ENCODE peak calls at places on chromosome 7, in six cellular contexts. R, Q, M, S, T and F are unnamed samples.

GRCh38 chr7:136061433-136061832 is 84.3 kb upstream of the MTPN start:
- DNase-seq in S (no peak), R (no peak), M (no peak), Q (no peak), T (no peak), F (no peak)

GRCh38 chr7:130853503-130854279 is 119.7 kb upstream of the KLF14 start:
- DNase-seq in Q (no peak), M (no peak), T (no peak), S (peak), R (peak), F (peak)

GRCh38 chr7:31455844-31456243 is 58.0 kb upstream of the ITPRID1 start:
- DNase-seq in T (no peak), Q (no peak), M (no peak), R (no peak), S (no peak), F (no peak)

GRCh38 chr7:28458732-28459131 is 46.4 kb downstream of the CREB5 start:
- DNase-seq in T (no peak), S (no peak), R (no peak), M (no peak), Q (no peak), F (no peak)

GRCh38 chr7:142440219-142441073 is 182.6 kb upstream of the PRSS58 start:
- DNase-seq in R (peak), S (peak), Q (no peak), T (no peak), M (peak), F (peak)

GRCh38 chr7:47464266-47464665 is 117.6 kb downstream of the TNS3 start:
- DNase-seq in R (no peak), Q (no peak), M (no peak), S (no peak), T (no peak), F (no peak)

GRCh38 chr7:73728551-73728950 is 9.1 kb upstream of the STX1A start:
- DNase-seq in M (no peak), Q (no peak), R (no peak), T (no peak), S (no peak), F (no peak)

GRCh38 chr7:18895456-18895855 is 222.0 kb downstream of the TWIST1 start:
- DNase-seq in S (peak), M (no peak), R (peak), T (no peak), Q (no peak), F (peak)

GRCh38 chr7:30908681-30909080 is 3.0 kb upstream of the AQP1 start:
- DNase-seq in R (no peak), Q (no peak), S (no peak), T (no peak), M (no peak), F (no peak)

GRCh38 chr7:147646568-147646967 is 944.0 kb upstream of the C7orf33 start:
- DNase-seq in T (no peak), R (no peak), M (no peak), S (no peak), Q (no peak), F (no peak)

GRCh38 chr7:41219276-41219675 is 483.6 kb downstream of the INHBA start:
- DNase-seq in M (no peak), Q (no peak), T (no peak), S (no peak), R (no peak), F (no peak)

GRCh38 chr7:149291036-149291835 is 29.2 kb downstream of the ZNF783 start:
- DNase-seq in S (no peak), Q (no peak), R (no peak), T (no peak), M (no peak), F (no peak)

GRCh38 chr7:51007708-51008505 is 225.2 kb upstream of the GRB10 start:
- DNase-seq in M (no peak), R (no peak), T (no peak), S (no peak), Q (no peak), F (no peak)

GRCh38 chr7:106793015-106793651 is 71.9 kb upstream of the PIK3CG start:
- DNase-seq in R (no peak), S (peak), T (no peak), Q (peak), M (no peak), F (peak)

GRCh38 chr7:133268355-133268754 is 15.5 kb downstream of the EXOC4 start:
- DNase-seq in M (no peak), T (no peak), S (no peak), Q (no peak), R (no peak), F (no peak)

GRCh38 chr7:149569726-149570422 is 72.3 kb upstream of the ZNF746 start:
- DNase-seq in R (no peak), S (no peak), T (no peak), Q (no peak), M (no peak), F (no peak)

GRCh38 chr7:114939484-114940097 is 17.7 kb downstream of the MDFIC start:
- DNase-seq in T (no peak), M (no peak), Q (no peak), R (no peak), S (peak), F (no peak)

GRCh38 chr7:128398016-128398840 is 11.6 kb downstream of the IMPDH1 start:
- DNase-seq in S (peak), R (peak), Q (peak), T (peak), M (no peak), F (no peak)

GRCh38 chr7:131249003-131249402 is 78.7 kb upstream of the MKLN1 start:
- DNase-seq in S (peak), R (peak), Q (no peak), T (peak), M (no peak), F (peak)

GRCh38 chr7:28983396-28984190 is 25.5 kb upstream of the TRIL start:
- DNase-seq in S (no peak), R (no peak), M (peak), Q (no peak), T (no peak), F (no peak)

GRCh38 chr7:91264924-91265681 is 870 bp downstream of the FZD1 start:
- DNase-seq in M (no peak), R (no peak), T (peak), S (peak), Q (no peak), F (peak)

GRCh38 chr7:38232475-38233366 is 40.7 kb downstream of the TARP start:
- DNase-seq in S (no peak), Q (peak), T (no peak), M (no peak), R (no peak), F (no peak)

GRCh38 chr7:36951257-36951697 is 227.0 kb upstream of the AOAH start:
- DNase-seq in R (no peak), Q (no peak), T (no peak), S (no peak), M (no peak), F (no peak)

GRCh38 chr7:106775552-106775936 is 89.5 kb upstream of the PIK3CG start:
- DNase-seq in M (no peak), T (no peak), S (peak), R (peak), Q (no peak), F (peak)

GRCh38 chr7:50268990-50269389 is 35.5 kb upstream of the IKZF1 start:
- DNase-seq in T (no peak), Q (no peak), R (no peak), M (no peak), S (no peak), F (no peak)

GRCh38 chr7:27102578-27103442 is at the start of gene HOXA2:
- DNase-seq in M (no peak), R (no peak), T (no peak), Q (no peak), S (no peak), F (no peak)

GRCh38 chr7:96097802-96098201 is 224.1 kb downstream of the SLC25A13 start:
- DNase-seq in Q (no peak), S (peak), T (no peak), M (no peak), R (no peak), F (no peak)

GRCh38 chr7:117066668-117067067 is 113.4 kb downstream of the ST7 start:
- DNase-seq in R (no peak), S (no peak), Q (no peak), M (no peak), T (no peak), F (no peak)

GRCh38 chr7:80335473-80336232 is 176.2 kb downstream of the GNAT3 start:
- DNase-seq in Q (no peak), S (no peak), R (no peak), T (no peak), M (no peak), F (no peak)

DNA sequence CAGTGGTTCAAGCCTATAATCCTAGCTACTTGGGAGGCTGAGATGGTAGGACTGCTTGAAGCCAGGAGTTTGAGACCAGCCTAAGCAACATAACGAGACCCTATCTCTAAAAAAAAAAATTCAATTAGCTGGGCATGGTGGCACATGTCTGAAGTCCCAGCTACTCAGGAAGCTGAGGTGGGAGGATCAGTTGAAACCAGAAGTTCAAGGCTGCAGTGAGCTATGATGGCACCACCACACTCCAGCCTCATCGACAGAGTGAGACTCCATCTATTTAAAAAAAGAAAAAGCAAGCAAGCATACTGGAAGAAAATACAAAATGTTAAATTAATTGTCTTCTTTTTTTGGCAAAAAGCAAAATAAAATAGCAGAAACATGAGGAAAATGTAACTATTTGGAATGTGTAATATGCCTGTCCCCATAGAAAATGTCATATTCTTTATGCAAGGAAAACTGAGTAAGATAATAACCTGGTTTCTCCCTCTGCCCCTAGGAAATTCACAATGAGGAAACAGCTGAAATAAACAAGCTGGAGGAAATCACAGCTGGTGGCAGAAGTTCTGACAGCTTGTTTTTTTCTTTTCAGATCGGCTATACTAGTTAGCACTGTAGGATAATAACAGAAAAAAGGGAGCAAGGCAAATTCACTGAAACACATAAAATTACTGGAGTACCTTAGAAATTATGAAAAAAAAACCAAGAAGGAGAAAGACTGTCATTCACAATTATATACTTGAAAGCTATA is 48.5 kb downstream of the HERPUD2 start:
- DNase-seq in Q (no peak), M (no peak), R (no peak), S (no peak), T (no peak), F (no peak)
- H3K27ac ChIP-seq in Q (no peak), M (peak), R (no peak), S (no peak), T (no peak), F (no peak)

GRCh38 chr7:12031186-12031585 is 179.9 kb upstream of the TMEM106B start:
- DNase-seq in Q (no peak), S (no peak), R (no peak), M (no peak), T (no peak), F (no peak)

GRCh38 chr7:12031638-12032037 is 179.5 kb upstream of the TMEM106B start:
- DNase-seq in R (no peak), S (peak), Q (no peak), M (no peak), T (no peak), F (peak)

GRCh38 chr7:12030116-12030515 is 181.0 kb upstream of the TMEM106B start:
- DNase-seq in T (no peak), M (no peak), S (no peak), R (no peak), Q (no peak), F (no peak)

GRCh38 chr7:12028508-12028907 is 182.6 kb upstream of the TMEM106B start:
- DNase-seq in S (no peak), R (no peak), Q (no peak), M (no peak), T (no peak), F (no peak)

DNA sequence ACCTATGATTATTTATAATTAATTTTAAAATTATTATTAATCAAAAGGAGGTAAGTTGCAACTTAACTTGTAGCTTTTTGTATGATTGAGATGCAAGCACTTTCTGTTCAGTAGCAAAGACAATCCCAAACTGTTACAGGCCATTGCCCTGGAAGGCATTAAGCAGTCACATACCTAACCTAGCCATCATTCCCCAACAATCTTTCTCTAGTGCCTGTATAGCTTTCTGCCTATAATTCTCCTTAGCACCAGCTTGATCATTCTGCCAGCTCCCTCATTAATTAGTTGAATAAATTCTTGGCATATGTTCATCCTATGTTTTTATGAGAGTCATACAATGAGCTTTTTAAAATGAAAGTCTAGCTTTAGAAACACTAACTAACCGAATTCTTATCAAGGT is 178.9 kb upstream of the TMEM106B start:
- DNase-seq in M (no peak), S (no peak), Q (no peak), T (no peak), R (no peak), F (no peak)
- TF ChIP-seq CTCF in M (no peak), S (no peak), Q (no peak), T (no peak), R (no peak), F (no peak)

GRCh38 chr7:24826662-24827020 is 69.4 kb upstream of the GSDME start:
- DNase-seq in R (no peak), T (no peak), Q (no peak), M (no peak), S (no peak), F (no peak)
- H3K27ac ChIP-seq in R (no peak), T (no peak), Q (no peak), M (peak), S (peak), F (peak)

DNA sequence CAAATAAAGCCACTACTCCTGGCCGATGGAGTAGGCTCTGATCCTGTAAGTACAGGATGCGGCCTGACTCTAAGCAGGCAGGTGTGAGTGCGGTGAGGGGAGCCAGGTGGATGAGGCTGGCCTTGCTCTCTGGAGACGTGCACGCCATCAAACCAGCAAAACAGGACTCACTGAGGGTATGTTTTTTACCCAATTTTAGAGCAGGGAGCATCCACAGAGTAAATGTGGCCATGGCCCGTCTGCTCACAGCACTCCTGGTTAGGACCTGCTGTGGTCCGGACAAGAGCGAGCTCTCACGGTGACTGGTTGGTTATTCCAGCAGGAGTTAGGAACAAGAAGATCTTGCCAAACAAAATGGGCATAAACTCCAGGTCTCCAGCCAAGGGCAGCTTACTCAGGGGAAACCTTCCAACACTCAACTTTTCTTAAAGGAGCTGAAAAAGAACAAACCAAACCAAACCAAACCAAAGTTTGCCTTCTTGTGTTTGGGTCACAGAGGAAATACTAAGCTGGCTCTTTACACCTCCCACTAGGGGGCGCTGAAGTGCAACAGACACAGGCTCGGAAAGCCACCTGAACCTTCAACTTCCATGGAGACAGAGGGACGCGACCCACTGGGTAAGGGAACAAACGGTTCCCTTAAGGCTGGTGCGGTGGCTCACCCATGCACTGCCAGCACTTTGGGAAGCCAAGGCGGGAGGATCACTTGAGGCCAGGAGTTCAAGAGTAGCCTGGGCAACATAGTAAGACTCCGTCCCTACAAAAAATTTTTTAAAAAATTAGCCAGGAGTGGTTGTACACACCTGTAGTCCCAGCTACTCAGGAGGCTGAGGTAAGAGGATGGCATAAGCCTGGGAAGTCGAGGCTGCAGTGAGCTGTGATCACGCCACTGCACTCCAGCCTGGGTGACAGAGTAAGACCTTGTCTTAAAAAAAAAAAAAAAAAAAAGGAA is 122.4 kb downstream of the CLEC2L start:
- DNase-seq in T (peak), Q (peak), R (peak), M (no peak), S (peak), F (peak)
- TF ChIP-seq CTCF in T (peak), Q (peak), R (peak), M (peak), S (peak), F (peak)

GRCh38 chr7:95047291-95047690 is 139.9 kb downstream of the PPP1R9A start:
- DNase-seq in M (no peak), S (no peak), T (no peak), R (no peak), Q (no peak), F (no peak)

GRCh38 chr7:95046494-95047240 is 139.3 kb downstream of the PPP1R9A start:
- DNase-seq in Q (no peak), R (no peak), M (no peak), T (no peak), S (no peak), F (no peak)

GRCh38 chr7:95045236-95045923 is 138.0 kb downstream of the PPP1R9A start:
- DNase-seq in Q (no peak), S (peak), R (no peak), M (no peak), T (no peak), F (no peak)
- H3K27ac ChIP-seq in Q (no peak), S (no peak), R (no peak), M (no peak), T (no peak), F (no peak)

GRCh38 chr7:44606341-44607140 is at the start of gene OGDH:
- DNase-seq in R (peak), S (peak), T (peak), Q (peak), M (peak), F (peak)
- TF ChIP-seq CTCF in R (no peak), S (no peak), T (peak), Q (no peak), M (no peak), F (no peak)

GRCh38 chr7:66296001-66296521 is 90.9 kb downstream of the TPST1 start:
- DNase-seq in M (no peak), S (no peak), Q (no peak), R (no peak), T (no peak), F (no peak)
- H3K27ac ChIP-seq in M (peak), S (no peak), Q (no peak), R (no peak), T (no peak), F (no peak)

DNA sequence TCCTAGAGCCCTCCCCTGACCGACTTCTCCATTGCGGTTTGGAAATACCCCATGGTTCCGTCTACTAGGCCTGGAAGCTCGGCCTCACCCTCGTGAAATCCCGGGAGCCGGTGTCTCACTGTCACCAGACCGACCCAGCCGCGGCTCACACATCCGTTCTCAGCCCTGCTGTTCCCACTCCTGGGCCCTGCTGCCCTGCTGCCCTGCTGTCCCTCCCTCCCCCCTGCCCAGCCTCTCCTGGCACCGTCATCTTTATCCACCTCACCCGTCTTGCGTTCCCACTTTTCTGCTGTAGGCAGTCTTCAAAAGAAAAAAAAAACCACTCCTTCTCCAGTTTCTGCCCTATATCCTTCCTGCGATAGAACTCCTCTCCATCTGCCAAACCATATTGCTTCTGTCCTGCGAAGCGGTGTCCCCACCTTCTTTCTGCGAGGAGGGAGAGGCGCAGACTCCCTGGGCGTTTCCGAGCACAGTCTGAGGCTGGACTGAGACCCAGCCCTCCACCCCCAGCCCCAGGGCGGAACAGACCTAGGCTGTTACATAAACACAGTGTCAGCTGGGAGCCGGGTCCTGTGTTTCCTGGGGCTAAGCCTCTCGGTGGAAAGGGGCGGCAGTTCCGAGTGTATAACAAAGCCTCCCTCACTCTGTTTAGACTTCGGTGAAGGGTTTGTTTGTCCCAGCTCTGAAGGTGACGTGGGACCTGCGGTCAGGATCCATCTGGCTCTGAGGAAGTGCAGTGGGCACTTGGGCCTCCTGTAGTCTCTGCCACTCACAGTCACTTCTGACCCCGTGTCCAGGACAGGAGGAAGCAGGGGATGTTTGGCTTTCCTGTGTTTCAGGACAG is 2.8 kb downstream of the AGAP3 start:
- DNase-seq in Q (no peak), M (no peak), S (peak), R (no peak), T (peak), F (peak)
- TF ChIP-seq CTCF in Q (no peak), M (no peak), S (no peak), R (no peak), T (no peak), F (no peak)

DNA sequence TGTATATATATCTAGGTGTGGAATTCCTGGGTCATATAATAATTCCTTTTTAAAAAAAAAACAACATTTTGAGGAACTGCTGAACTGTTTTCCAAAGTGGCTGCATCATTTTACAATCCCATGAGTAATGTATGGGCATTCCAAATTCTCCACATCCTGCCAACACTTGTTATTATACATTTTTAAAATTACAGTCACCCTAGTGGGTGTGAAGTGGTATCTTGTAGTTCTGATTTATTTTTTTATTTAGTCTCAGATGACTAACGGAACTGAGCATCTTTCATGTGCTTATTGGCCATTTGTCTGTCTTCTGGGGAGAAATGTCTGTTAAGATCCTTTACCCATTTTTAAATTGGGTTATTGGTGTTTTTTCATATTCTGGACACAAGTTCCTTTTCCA is 12.0 kb upstream of the KLHL7 start:
- DNase-seq in M (no peak), T (no peak), R (no peak), Q (no peak), S (peak), F (no peak)
- H3K27ac ChIP-seq in M (no peak), T (no peak), R (no peak), Q (no peak), S (peak), F (no peak)